ENCODE peak calls at places on chromosome 10, in nine cellular contexts. One of them, this sample, is unnamed. For H3K36me3, the result is how much of the 10 kb centered on the place peaks cover.

GRCh38 chr10:117339569-117339968 is 35.7 kb downstream of the PDZD8 start:
- DNase-seq in HepG2: no peak
- DNase-seq in tibial nerve: no peak
- DNase-seq in upper lobe of left lung: no peak
- DNase-seq in esophagus muscularis mucosa: no peak
- DNase-seq in stomach: no peak
- DNase-seq in transverse colon: no peak
- DNase-seq in SK-N-SH: no peak
- DNase-seq in suprapubic skin: no peak
- DNase-seq in this sample: no peak

GRCh38 chr10:4943821-4944220 is 19.4 kb upstream of the AKR1C1 start:
- DNase-seq in HepG2: no peak
- DNase-seq in tibial nerve: no peak
- DNase-seq in upper lobe of left lung: no peak
- DNase-seq in esophagus muscularis mucosa: no peak
- DNase-seq in stomach: no peak
- DNase-seq in transverse colon: no peak
- DNase-seq in SK-N-SH: no peak
- DNase-seq in suprapubic skin: no peak
- DNase-seq in this sample: no peak

GRCh38 chr10:63633677-63634487 is 112.7 kb downstream of the REEP3 start:
- DNase-seq in HepG2: peak
- DNase-seq in tibial nerve: no peak
- DNase-seq in upper lobe of left lung: no peak
- DNase-seq in esophagus muscularis mucosa: no peak
- DNase-seq in stomach: no peak
- DNase-seq in transverse colon: no peak
- DNase-seq in SK-N-SH: peak
- DNase-seq in suprapubic skin: no peak
- DNase-seq in this sample: no peak

GRCh38 chr10:130013263-130013937 is 49.3 kb upstream of the EBF3 start:
- DNase-seq in HepG2: no peak
- DNase-seq in tibial nerve: no peak
- DNase-seq in upper lobe of left lung: no peak
- DNase-seq in esophagus muscularis mucosa: peak
- DNase-seq in stomach: no peak
- DNase-seq in transverse colon: no peak
- DNase-seq in SK-N-SH: no peak
- DNase-seq in suprapubic skin: no peak
- DNase-seq in this sample: no peak

GRCh38 chr10:81688459-81688858 is 186.5 kb upstream of the NRG3 start:
- DNase-seq in HepG2: no peak
- DNase-seq in tibial nerve: no peak
- DNase-seq in upper lobe of left lung: no peak
- DNase-seq in esophagus muscularis mucosa: no peak
- DNase-seq in stomach: no peak
- DNase-seq in transverse colon: no peak
- DNase-seq in SK-N-SH: no peak
- DNase-seq in suprapubic skin: no peak
- DNase-seq in this sample: no peak

GRCh38 chr10:119687192-119688032 is 36.2 kb downstream of the BAG3 start:
- DNase-seq in HepG2: peak
- DNase-seq in tibial nerve: no peak
- DNase-seq in upper lobe of left lung: no peak
- DNase-seq in esophagus muscularis mucosa: no peak
- DNase-seq in stomach: no peak
- DNase-seq in transverse colon: no peak
- DNase-seq in SK-N-SH: no peak
- DNase-seq in suprapubic skin: no peak
- DNase-seq in this sample: no peak

GRCh38 chr10:63829020-63829419 is 307.8 kb downstream of the REEP3 start:
- DNase-seq in HepG2: no peak
- DNase-seq in tibial nerve: no peak
- DNase-seq in upper lobe of left lung: no peak
- DNase-seq in esophagus muscularis mucosa: no peak
- DNase-seq in stomach: no peak
- DNase-seq in transverse colon: no peak
- DNase-seq in SK-N-SH: no peak
- DNase-seq in suprapubic skin: no peak
- DNase-seq in this sample: no peak

GRCh38 chr10:51137741-51138529 is 63.6 kb downstream of the PRKG1 start:
- DNase-seq in HepG2: no peak
- DNase-seq in tibial nerve: no peak
- DNase-seq in upper lobe of left lung: no peak
- DNase-seq in esophagus muscularis mucosa: no peak
- DNase-seq in stomach: no peak
- DNase-seq in transverse colon: no peak
- DNase-seq in SK-N-SH: no peak
- DNase-seq in suprapubic skin: no peak
- DNase-seq in this sample: no peak

GRCh38 chr10:108899686-108900085 is 1023.6 kb downstream of the XPNPEP1 start:
- DNase-seq in HepG2: no peak
- DNase-seq in tibial nerve: no peak
- DNase-seq in upper lobe of left lung: no peak
- DNase-seq in esophagus muscularis mucosa: no peak
- DNase-seq in stomach: no peak
- DNase-seq in transverse colon: no peak
- DNase-seq in SK-N-SH: no peak
- DNase-seq in suprapubic skin: no peak
- DNase-seq in this sample: no peak

GRCh38 chr10:81479316-81479715 is 395.7 kb upstream of the NRG3 start:
- DNase-seq in HepG2: no peak
- DNase-seq in tibial nerve: no peak
- DNase-seq in upper lobe of left lung: no peak
- DNase-seq in esophagus muscularis mucosa: no peak
- DNase-seq in stomach: no peak
- DNase-seq in transverse colon: no peak
- DNase-seq in SK-N-SH: no peak
- DNase-seq in suprapubic skin: no peak
- DNase-seq in this sample: no peak

GRCh38 chr10:3215336-3215860 is 42.8 kb upstream of the PITRM1 start:
- DNase-seq in HepG2: no peak
- DNase-seq in tibial nerve: no peak
- DNase-seq in upper lobe of left lung: no peak
- DNase-seq in esophagus muscularis mucosa: no peak
- DNase-seq in stomach: no peak
- DNase-seq in transverse colon: no peak
- DNase-seq in SK-N-SH: no peak
- DNase-seq in suprapubic skin: peak
- DNase-seq in this sample: no peak

GRCh38 chr10:70494536-70494935 is 16.0 kb downstream of the PALD1 start:
- DNase-seq in HepG2: no peak
- DNase-seq in tibial nerve: no peak
- DNase-seq in upper lobe of left lung: no peak
- DNase-seq in esophagus muscularis mucosa: no peak
- DNase-seq in stomach: no peak
- DNase-seq in transverse colon: no peak
- DNase-seq in SK-N-SH: no peak
- DNase-seq in suprapubic skin: no peak
- DNase-seq in this sample: no peak

GRCh38 chr10:119113805-119114732 is 10.2 kb downstream of the DENND10 start:
- DNase-seq in HepG2: peak
- DNase-seq in tibial nerve: no peak
- DNase-seq in upper lobe of left lung: peak
- DNase-seq in esophagus muscularis mucosa: no peak
- DNase-seq in stomach: no peak
- DNase-seq in transverse colon: no peak
- DNase-seq in SK-N-SH: no peak
- DNase-seq in suprapubic skin: no peak
- DNase-seq in this sample: peak

GRCh38 chr10:102975483-102976057 is 57.5 kb downstream of the CNNM2 start:
- DNase-seq in HepG2: no peak
- DNase-seq in tibial nerve: no peak
- DNase-seq in upper lobe of left lung: no peak
- DNase-seq in esophagus muscularis mucosa: no peak
- DNase-seq in stomach: no peak
- DNase-seq in transverse colon: no peak
- DNase-seq in SK-N-SH: no peak
- DNase-seq in suprapubic skin: no peak
- DNase-seq in this sample: no peak

GRCh38 chr10:44306762-44307161 is 78.1 kb downstream of the CXCL12 start:
- DNase-seq in HepG2: peak
- DNase-seq in tibial nerve: no peak
- DNase-seq in upper lobe of left lung: no peak
- DNase-seq in esophagus muscularis mucosa: peak
- DNase-seq in stomach: no peak
- DNase-seq in transverse colon: no peak
- DNase-seq in SK-N-SH: no peak
- DNase-seq in suprapubic skin: no peak
- DNase-seq in this sample: no peak

GRCh38 chr10:123381271-123381670 is 227.1 kb downstream of the BUB3 start:
- DNase-seq in HepG2: peak
- DNase-seq in tibial nerve: no peak
- DNase-seq in upper lobe of left lung: no peak
- DNase-seq in esophagus muscularis mucosa: no peak
- DNase-seq in stomach: no peak
- DNase-seq in transverse colon: no peak
- DNase-seq in SK-N-SH: no peak
- DNase-seq in suprapubic skin: no peak
- DNase-seq in this sample: no peak

GRCh38 chr10:52351911-52352310 is 37.8 kb downstream of the DKK1 start:
- DNase-seq in HepG2: no peak
- DNase-seq in tibial nerve: no peak
- DNase-seq in upper lobe of left lung: no peak
- DNase-seq in esophagus muscularis mucosa: no peak
- DNase-seq in stomach: no peak
- DNase-seq in transverse colon: no peak
- DNase-seq in SK-N-SH: no peak
- DNase-seq in suprapubic skin: no peak
- DNase-seq in this sample: no peak

GRCh38 chr10:133444342-133445267 is 9.1 kb upstream of the SCART1 start:
- DNase-seq in HepG2: no peak
- DNase-seq in tibial nerve: no peak
- DNase-seq in upper lobe of left lung: no peak
- DNase-seq in esophagus muscularis mucosa: peak
- DNase-seq in stomach: no peak
- DNase-seq in transverse colon: no peak
- DNase-seq in SK-N-SH: peak
- DNase-seq in suprapubic skin: no peak
- DNase-seq in this sample: peak

GRCh38 chr10:133440633-133441285 is 13.0 kb upstream of the SCART1 start:
- DNase-seq in HepG2: no peak
- DNase-seq in tibial nerve: no peak
- DNase-seq in upper lobe of left lung: no peak
- DNase-seq in esophagus muscularis mucosa: peak
- DNase-seq in stomach: no peak
- DNase-seq in transverse colon: no peak
- DNase-seq in SK-N-SH: no peak
- DNase-seq in suprapubic skin: no peak
- DNase-seq in this sample: peak

GRCh38 chr10:133441780-133442179 is 12.0 kb upstream of the SCART1 start:
- DNase-seq in HepG2: no peak
- DNase-seq in tibial nerve: no peak
- DNase-seq in upper lobe of left lung: no peak
- DNase-seq in esophagus muscularis mucosa: peak
- DNase-seq in stomach: peak
- DNase-seq in transverse colon: no peak
- DNase-seq in SK-N-SH: peak
- DNase-seq in suprapubic skin: no peak
- DNase-seq in this sample: no peak

GRCh38 chr10:133442967-133443924 is 10.5 kb upstream of the SCART1 start:
- DNase-seq in HepG2: no peak
- DNase-seq in tibial nerve: no peak
- DNase-seq in upper lobe of left lung: no peak
- DNase-seq in esophagus muscularis mucosa: no peak
- DNase-seq in stomach: no peak
- DNase-seq in transverse colon: no peak
- DNase-seq in SK-N-SH: peak
- DNase-seq in suprapubic skin: no peak
- DNase-seq in this sample: peak

GRCh38 chr10:133442191-133442966 is 11.4 kb upstream of the SCART1 start:
- DNase-seq in HepG2: no peak
- DNase-seq in tibial nerve: no peak
- DNase-seq in upper lobe of left lung: no peak
- DNase-seq in esophagus muscularis mucosa: peak
- DNase-seq in stomach: peak
- DNase-seq in transverse colon: no peak
- DNase-seq in SK-N-SH: peak
- DNase-seq in suprapubic skin: no peak
- DNase-seq in this sample: peak
- TF ChIP-seq EP300 in HepG2: no peak
- TF ChIP-seq EP300 in tibial nerve: no peak
- TF ChIP-seq EP300 in upper lobe of left lung: no peak
- TF ChIP-seq EP300 in esophagus muscularis mucosa: no peak
- TF ChIP-seq EP300 in stomach: no peak
- TF ChIP-seq EP300 in transverse colon: no peak
- TF ChIP-seq EP300 in SK-N-SH: no peak
- TF ChIP-seq EP300 in suprapubic skin: no peak
- TF ChIP-seq EP300 in this sample: no peak

GRCh38 chr10:73413528-73414229 is at the start of gene ANXA7:
- DNase-seq in HepG2: peak
- DNase-seq in tibial nerve: peak
- DNase-seq in upper lobe of left lung: peak
- DNase-seq in esophagus muscularis mucosa: peak
- DNase-seq in stomach: peak
- DNase-seq in transverse colon: peak
- DNase-seq in SK-N-SH: peak
- DNase-seq in suprapubic skin: peak
- DNase-seq in this sample: peak
- H3K4me3 ChIP-seq in HepG2: peak
- H3K4me3 ChIP-seq in tibial nerve: peak
- H3K4me3 ChIP-seq in upper lobe of left lung: peak
- H3K4me3 ChIP-seq in esophagus muscularis mucosa: peak
- H3K4me3 ChIP-seq in stomach: peak
- H3K4me3 ChIP-seq in transverse colon: peak
- H3K4me3 ChIP-seq in SK-N-SH: peak
- H3K4me3 ChIP-seq in suprapubic skin: peak
- H3K4me3 ChIP-seq in this sample: peak

GRCh38 chr10:32146166-32146565 is 89.9 kb upstream of the KIF5B start:
- DNase-seq in HepG2: no peak
- DNase-seq in tibial nerve: no peak
- DNase-seq in upper lobe of left lung: no peak
- DNase-seq in esophagus muscularis mucosa: no peak
- DNase-seq in stomach: no peak
- DNase-seq in transverse colon: no peak
- DNase-seq in SK-N-SH: no peak
- DNase-seq in suprapubic skin: no peak
- DNase-seq in this sample: no peak
- H3K36me3 ChIP-seq in HepG2: under half
- H3K36me3 ChIP-seq in tibial nerve: under half
- H3K36me3 ChIP-seq in upper lobe of left lung: under half
- H3K36me3 ChIP-seq in esophagus muscularis mucosa: under half
- H3K36me3 ChIP-seq in stomach: under half
- H3K36me3 ChIP-seq in transverse colon: under half
- H3K36me3 ChIP-seq in SK-N-SH: under half
- H3K36me3 ChIP-seq in suprapubic skin: under half
- H3K36me3 ChIP-seq in this sample: under half

DNA sequence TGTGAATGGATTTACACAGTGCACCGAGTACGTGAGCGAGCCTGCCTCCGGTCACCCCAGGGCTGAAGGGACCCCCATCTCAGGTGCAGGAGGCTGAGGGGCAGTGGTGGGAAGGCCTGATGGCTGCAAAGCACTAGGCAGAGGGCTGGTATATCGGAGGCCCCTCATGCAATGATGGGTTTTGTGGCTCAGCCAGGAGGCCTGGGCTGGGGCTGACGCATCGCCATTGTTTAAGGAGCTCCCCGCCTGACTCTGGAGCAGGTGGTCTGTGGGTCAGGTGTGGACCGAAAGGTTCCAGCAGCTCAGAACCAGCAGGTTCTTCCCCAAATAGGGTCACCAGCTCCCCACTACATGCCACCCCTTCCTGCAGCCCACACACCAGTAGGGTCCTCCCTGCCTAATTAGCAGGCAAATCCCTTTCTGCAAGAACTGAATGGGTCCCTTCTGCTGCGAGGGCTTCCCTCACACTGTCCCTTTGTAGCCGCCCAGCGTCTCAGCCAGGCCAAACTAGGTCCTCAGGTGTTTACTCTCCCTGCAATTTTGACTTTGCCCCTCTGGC is 33.0 kb downstream of the OAT start:
- DNase-seq in HepG2: no peak
- DNase-seq in tibial nerve: no peak
- DNase-seq in upper lobe of left lung: peak
- DNase-seq in esophagus muscularis mucosa: no peak
- DNase-seq in stomach: no peak
- DNase-seq in transverse colon: no peak
- DNase-seq in SK-N-SH: peak
- DNase-seq in suprapubic skin: peak
- DNase-seq in this sample: peak
- TF ChIP-seq EP300 in HepG2: no peak
- TF ChIP-seq EP300 in tibial nerve: no peak
- TF ChIP-seq EP300 in upper lobe of left lung: no peak
- TF ChIP-seq EP300 in esophagus muscularis mucosa: no peak
- TF ChIP-seq EP300 in stomach: no peak
- TF ChIP-seq EP300 in transverse colon: no peak
- TF ChIP-seq EP300 in SK-N-SH: no peak
- TF ChIP-seq EP300 in suprapubic skin: no peak
- TF ChIP-seq EP300 in this sample: no peak